ENCODE peak calls at places on chromosomes 2 and 18, in five cellular contexts. V is psoas muscle; A is Daoy; P is activated T-helper 2 cell treated with anti-CD3 and anti-CD28 coated beads, Interferon-gamma antibody, Interleukin-2, Interleukin-4, amounts not matched to agents 10 μg/mL and 5 μg/mL and 100 μg/mL, durations not matched to agents 14 hours and 24 hours and 36 hours; N is EL. C is an unnamed sample.

GRCh38 chr2:50953021-50953420 is 78.9 kb downstream of the NRXN1 start:
- DNase-seq in V (no peak), A (no peak), P (no peak), N (no peak), C (no peak)

GRCh38 chr2:12227941-12228608 is 481.6 kb downstream of the LPIN1 start:
- DNase-seq in V (no peak), A (no peak), P (no peak), N (peak), C (no peak)

GRCh38 chr2:25286723-25287483 is 54.8 kb downstream of the DNMT3A start:
- DNase-seq in V (no peak), A (no peak), P (no peak), N (no peak), C (no peak)

GRCh38 chr2:11175293-11175795 is 20.1 kb downstream of the SLC66A3 start:
- DNase-seq in V (no peak), A (peak), P (no peak), N (peak), C (no peak)

GRCh38 chr2:145324748-145325147 is 804.8 kb upstream of the ZEB2 start:
- DNase-seq in V (no peak), A (no peak), P (no peak), N (no peak), C (no peak)

GRCh38 chr18:66473882-66474281 is 130.0 kb downstream of the CDH19 start:
- DNase-seq in V (no peak), A (no peak), P (no peak), N (no peak), C (no peak)

GRCh38 chr2:217399288-217399687 is 539.4 kb upstream of the TNP1 start:
- DNase-seq in V (no peak), A (peak), P (no peak), N (peak), C (no peak)

GRCh38 chr2:170917219-170917851 is 11.7 kb upstream of the GORASP2 start:
- DNase-seq in V (no peak), A (no peak), P (no peak), N (no peak), C (no peak)

GRCh38 chr18:46095532-46095931 is 2.6 kb downstream of the ATP5F1A start:
- DNase-seq in V (no peak), A (no peak), P (no peak), N (no peak), C (no peak)

GRCh38 chr18:76610012-76610411 is 115.0 kb upstream of the ZNF516 start:
- DNase-seq in V (no peak), A (no peak), P (no peak), N (no peak), C (no peak)

GRCh38 chr2:72057308-72057707 is 90.4 kb downstream of the CYP26B1 start:
- DNase-seq in V (no peak), A (no peak), P (no peak), N (no peak), C (no peak)

GRCh38 chr2:219057709-219058540 is 2.8 kb downstream of the IHH start:
- DNase-seq in V (peak), A (peak), P (peak), N (peak), C (peak)

GRCh38 chr2:223759569-223760430 is 77.6 kb downstream of the AP1S3 start:
- DNase-seq in V (no peak), A (peak), P (no peak), N (peak), C (no peak)

GRCh38 chr18:21740474-21740723 is 193 bp upstream of the MIB1 start:
- DNase-seq in V (no peak), A (peak), P (peak), N (no peak), C (peak)

GRCh38 chr2:72176281-72176680 is 28.6 kb upstream of the CYP26B1 start:
- DNase-seq in V (no peak), A (no peak), P (no peak), N (no peak), C (no peak)

GRCh38 chr2:236113425-236113824 is 54.8 kb downstream of the GBX2 start:
- DNase-seq in V (no peak), A (no peak), P (no peak), N (no peak), C (no peak)

GRCh38 chr2:232541961-232542714 is 2.6 kb downstream of the CHRNG start:
- DNase-seq in V (no peak), A (no peak), P (no peak), N (no peak), C (no peak)

GRCh38 chr2:105789745-105790466 is 45.2 kb downstream of the NCK2 start:
- DNase-seq in V (peak), A (peak), P (peak), N (peak), C (no peak)

GRCh38 chr2:38239452-38239851 is 137.6 kb downstream of the ATL2 start:
- DNase-seq in V (no peak), A (peak), P (no peak), N (no peak), C (no peak)

GRCh38 chr2:227780981-227781630 is 32.5 kb upstream of the CCL20 start:
- DNase-seq in V (no peak), A (no peak), P (no peak), N (no peak), C (no peak)

GRCh38 chr2:73063909-73064875 is 7.3 kb downstream of the SFXN5 start:
- DNase-seq in V (no peak), A (peak), P (no peak), N (peak), C (no peak)

GRCh38 chr2:88641330-88641729 is 14.1 kb upstream of the EIF2AK3 start:
- DNase-seq in V (no peak), A (no peak), P (no peak), N (no peak), C (no peak)

GRCh38 chr2:238231251-238231793 is 8.5 kb downstream of the HES6 start:
- DNase-seq in V (peak), A (no peak), P (peak), N (peak), C (peak)

GRCh38 chr2:173205375-173205774 is 129.7 kb downstream of the MAP3K20 start:
- DNase-seq in V (peak), A (no peak), P (no peak), N (no peak), C (no peak)

GRCh38 chr2:203097735-203098134 is 83.1 kb downstream of the NBEAL1 start:
- DNase-seq in V (no peak), A (no peak), P (no peak), N (no peak), C (no peak)

GRCh38 chr2:46036929-46037328 is 260.3 kb upstream of the EPAS1 start:
- DNase-seq in V (no peak), A (peak), P (no peak), N (peak), C (no peak)

GRCh38 chr2:214503568-214503967 is 92.7 kb downstream of the VWC2L start:
- DNase-seq in V (no peak), A (no peak), P (no peak), N (no peak), C (no peak)

GRCh38 chr18:27656167-27656778 is 471.2 kb upstream of the CHST9 start:
- DNase-seq in V (no peak), A (peak), P (no peak), N (peak), C (no peak)

GRCh38 chr2:219459460-219460311 is 25.0 kb downstream of the SPEG start:
- DNase-seq in V (peak), A (peak), P (no peak), N (peak), C (no peak)

GRCh38 chr2:145927398-145927951 is 1407.6 kb upstream of the ZEB2 start:
- DNase-seq in V (no peak), A (no peak), P (no peak), N (no peak), C (no peak)

GRCh38 chr2:105376789-105377231 is 22.0 kb downstream of the FHL2 start:
- DNase-seq in V (no peak), A (no peak), P (no peak), N (peak), C (no peak)

GRCh38 chr2:215360596-215360995 is 48.7 kb downstream of the ATIC start:
- DNase-seq in V (no peak), A (no peak), P (no peak), N (no peak), C (no peak)

GRCh38 chr2:219533930-219534661 is 9.5 kb downstream of the CHPF start:
- DNase-seq in V (no peak), A (no peak), P (no peak), N (no peak), C (no peak)